ENCODE peak calls at places on chromosomes 12 and 14, in six cellular contexts. M is mesothelial cell of epicardium, Z is Peyer's patch, D is fibroblast of lung, R is IMR-90, B is astrocyte of the spinal cord. Y is an unnamed sample.

GRCh38 chr12:24754690-24755638 is 193.9 kb downstream of the BCAT1 start:
- DNase-seq in B (peak), M (no peak), D (peak), R (peak), Z (no peak), Y (no peak)

GRCh38 chr14:69713127-69713800 is 53.7 kb upstream of the SRSF5 start:
- DNase-seq in B (no peak), M (no peak), D (no peak), R (no peak), Z (peak), Y (no peak)

GRCh38 chr14:39265032-39265431 is 31.3 kb downstream of the MIA2 start:
- DNase-seq in M (no peak), B (peak), R (peak), Z (no peak), D (peak), Y (no peak)

GRCh38 chr12:716506-716905 is 35.9 kb upstream of the WNK1 start:
- DNase-seq in M (no peak), Z (no peak), B (no peak), D (no peak), R (no peak), Y (no peak)

GRCh38 chr12:49925433-49926194 is 21.9 kb upstream of the FAIM2 start:
- DNase-seq in R (no peak), M (no peak), B (no peak), Z (peak), D (no peak), Y (no peak)

GRCh38 chr14:99242816-99243795 is 28.9 kb downstream of the BCL11B start:
- DNase-seq in R (no peak), B (no peak), M (no peak), D (no peak), Z (no peak), Y (no peak)

GRCh38 chr14:38549549-38549948 is 293.7 kb upstream of the CLEC14A start:
- DNase-seq in M (no peak), Z (no peak), R (no peak), D (no peak), B (no peak), Y (no peak)

GRCh38 chr12:94149781-94150482 is 1.6 kb downstream of the PLXNC1 start:
- DNase-seq in D (peak), B (no peak), M (no peak), R (no peak), Z (peak), Y (peak)

GRCh38 chr12:10211101-10211974 is 1.3 kb upstream of the GABARAPL1 start:
- DNase-seq in R (no peak), M (no peak), D (no peak), Z (no peak), B (no peak), Y (no peak)

GRCh38 chr14:37673439-37673838 is 78.0 kb downstream of the TTC6 start:
- DNase-seq in R (no peak), D (no peak), B (no peak), Z (no peak), M (no peak), Y (no peak)

GRCh38 chr14:79516009-79516408 is 695.3 kb downstream of the DIO2 start:
- DNase-seq in B (no peak), Z (no peak), D (no peak), R (no peak), M (no peak), Y (no peak)

GRCh38 chr12:111785651-111786050 is 18.9 kb downstream of the ALDH2 start:
- DNase-seq in R (peak), M (no peak), Z (no peak), D (no peak), B (peak), Y (no peak)

GRCh38 chr12:57055834-57056233 is 5.9 kb upstream of the MYO1A start:
- DNase-seq in B (no peak), M (no peak), Z (no peak), D (no peak), R (no peak), Y (no peak)

GRCh38 chr14:50823763-50824636 is 7.0 kb downstream of the NIN start:
- DNase-seq in D (no peak), Z (no peak), B (no peak), R (no peak), M (no peak), Y (no peak)

GRCh38 chr12:60684988-60685655 is 1089.3 kb downstream of the SLC16A7 start:
- DNase-seq in B (no peak), M (no peak), D (no peak), R (no peak), Z (no peak), Y (no peak)

GRCh38 chr14:81371802-81372201 is 28.3 kb downstream of the STON2 start:
- DNase-seq in Z (no peak), M (no peak), R (no peak), D (no peak), B (no peak), Y (no peak)

GRCh38 chr12:13252024-13252423 is 55.5 kb downstream of the EMP1 start:
- DNase-seq in B (no peak), Z (no peak), R (no peak), M (no peak), D (no peak), Y (no peak)

GRCh38 chr12:92466391-92467305 is 236.1 kb upstream of the PLEKHG7 start:
- DNase-seq in B (peak), Z (peak), D (peak), R (peak), M (no peak), Y (peak)

GRCh38 chr14:72476657-72477499 is 417.0 kb downstream of the DPF3 start:
- DNase-seq in M (no peak), Z (peak), R (peak), B (peak), D (peak), Y (no peak)

GRCh38 chr12:56300644-56301464 is 724 bp upstream of the CS start:
- DNase-seq in D (no peak), M (no peak), Z (no peak), B (no peak), R (no peak), Y (no peak)

GRCh38 chr14:42123526-42123925 is 516.9 kb downstream of the LRFN5 start:
- DNase-seq in R (no peak), B (no peak), Z (no peak), D (no peak), M (no peak), Y (no peak)

GRCh38 chr14:93430889-93431670 is at the start of gene UNC79:
- DNase-seq in D (peak), R (no peak), Z (no peak), B (no peak), M (peak), Y (no peak)

GRCh38 chr12:91618281-91618680 is 435.7 kb upstream of the DCN start:
- DNase-seq in B (no peak), M (no peak), R (no peak), D (no peak), Z (no peak), Y (no peak)

GRCh38 chr12:51815571-51815970 is 32.9 kb downstream of the FIGNL2 start:
- DNase-seq in D (no peak), B (no peak), R (no peak), Z (no peak), M (no peak), Y (no peak)

GRCh38 chr12:79006306-79006705 is 141.7 kb downstream of the SYT1 start:
- DNase-seq in D (peak), B (no peak), R (peak), M (no peak), Z (no peak), Y (no peak)
- TF ChIP-seq CTCF in D (peak), B (peak), R (peak), M (no peak), Z (no peak), Y (no peak)

GRCh38 chr14:68664225-68664681 is 128.6 kb downstream of the ZFP36L1 start:
- DNase-seq in M (no peak), D (no peak), Z (no peak), R (peak), B (no peak), Y (no peak)
- TF ChIP-seq CTCF in M (no peak), D (peak), Z (no peak), R (peak), B (no peak), Y (no peak)

GRCh38 chr12:113347107-113347506 is 11.3 kb upstream of the PLBD2 start:
- DNase-seq in Z (no peak), B (no peak), M (no peak), D (no peak), R (no peak), Y (no peak)
- TF ChIP-seq CTCF in Z (no peak), B (peak), M (no peak), D (no peak), R (no peak), Y (no peak)

DNA sequence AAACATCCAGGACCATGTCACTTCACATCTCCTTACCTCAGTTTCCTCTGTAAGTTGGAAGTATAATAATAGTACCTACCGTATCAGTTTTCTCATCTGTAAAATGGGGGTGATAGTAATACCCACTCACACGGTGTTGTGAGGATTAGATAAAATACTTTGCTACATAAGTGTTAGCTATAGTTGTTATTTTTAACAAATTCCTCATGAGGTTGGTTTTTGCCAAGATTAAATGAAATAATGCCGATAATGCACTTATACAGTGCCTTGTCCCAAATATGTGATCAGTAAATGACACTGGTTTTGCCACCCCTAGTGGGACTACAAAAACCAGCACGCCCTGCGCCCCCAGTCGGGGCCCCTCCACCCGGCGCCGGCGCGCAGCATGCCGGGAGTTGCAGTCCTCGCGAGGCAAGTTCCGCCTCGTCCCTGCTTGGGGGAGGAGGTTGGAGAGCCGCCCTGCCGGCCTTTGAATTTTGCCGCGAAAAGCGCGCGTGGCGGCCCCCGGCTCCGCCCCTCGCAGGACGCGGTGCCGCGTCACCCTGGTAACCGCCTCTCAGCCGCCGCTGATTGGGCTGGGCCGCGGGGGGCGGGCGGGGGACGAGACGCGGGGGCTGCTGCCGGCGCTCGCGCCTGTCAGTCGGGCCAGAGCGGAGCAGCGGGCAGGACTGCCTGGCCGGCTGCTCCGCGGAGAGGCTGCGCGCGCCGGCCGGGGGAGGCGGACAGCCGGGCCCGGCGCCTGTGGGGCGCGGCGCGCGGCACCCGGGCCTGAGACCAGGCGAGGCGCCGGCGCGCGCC is at the start of gene FAM222A:
- DNase-seq in D (peak), Z (peak), R (peak), B (peak), M (peak), Y (peak)
- TF ChIP-seq CTCF in D (no peak), Z (peak), R (no peak), B (no peak), M (no peak), Y (no peak)

GRCh38 chr14:64294672-64295413 is 672 bp upstream of the ESR2 start:
- DNase-seq in Z (peak), R (peak), B (peak), D (peak), M (peak), Y (peak)

GRCh38 chr14:64296561-64296960 is 2.4 kb upstream of the ESR2 start:
- DNase-seq in B (peak), Z (no peak), M (no peak), R (peak), D (peak), Y (no peak)

GRCh38 chr14:64303471-64303917 is 9.3 kb upstream of the ESR2 start:
- DNase-seq in D (peak), R (peak), B (peak), M (no peak), Z (no peak), Y (no peak)

GRCh38 chr14:64293976-64294671 is at the start of gene ESR2:
- DNase-seq in R (peak), B (peak), M (peak), D (peak), Z (peak), Y (peak)

GRCh38 chr14:64298773-64299172 is 4.6 kb upstream of the ESR2 start:
- DNase-seq in D (no peak), B (no peak), R (no peak), Z (no peak), M (no peak), Y (no peak)
- TF ChIP-seq CTCF in D (no peak), B (no peak), R (no peak), Z (no peak), M (no peak), Y (no peak)

DNA sequence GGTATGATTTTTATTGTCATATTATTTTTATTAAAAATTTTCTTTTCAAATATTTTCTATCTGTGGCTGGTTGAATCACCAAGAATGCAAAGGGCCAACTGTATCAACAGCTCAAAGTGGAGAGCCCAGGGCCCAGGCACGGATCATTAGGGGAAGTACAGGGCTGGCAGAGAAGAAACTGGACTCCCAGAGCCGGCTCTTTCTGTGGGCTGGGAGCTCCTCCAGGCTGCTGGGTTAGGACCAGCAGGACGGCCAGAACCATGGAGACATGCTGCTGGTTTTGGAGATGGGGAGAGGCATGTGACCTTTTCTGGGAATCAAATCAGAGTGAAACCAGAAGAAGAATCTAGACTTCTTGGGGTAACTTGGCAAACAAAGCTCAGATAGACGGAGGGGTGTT is 220.5 kb downstream of the CACNA1C start:
- DNase-seq in Z (no peak), B (peak), D (peak), M (no peak), R (peak), Y (no peak)
- TF ChIP-seq CTCF in Z (peak), B (peak), D (peak), M (no peak), R (peak), Y (no peak)

GRCh38 chr12:96770239-96770780 is 136.7 kb upstream of the NEDD1 start:
- DNase-seq in R (no peak), B (no peak), D (no peak), Z (no peak), M (no peak), Y (no peak)

GRCh38 chr12:96766232-96766631 is 140.8 kb upstream of the NEDD1 start:
- DNase-seq in D (no peak), B (no peak), R (peak), M (no peak), Z (no peak), Y (no peak)
- TF ChIP-seq CTCF in D (no peak), B (peak), R (peak), M (no peak), Z (no peak), Y (no peak)